ENCODE peak calls at places on chromosomes 16 and 17, in six cellular contexts. H is Karpas-422, A is mesenchymal stem cell, J is breast epithelium, R is PC-9, O is adipocyte. E is an unnamed sample. For H3K9me3, the result is how much of the 10 kb centered on the place peaks cover.

GRCh38 chr17:37502009-37502936 is 12.6 kb downstream of the DUSP14 start:
- DNase-seq in H (no peak), A (no peak), J (no peak), R (no peak), O (no peak), E (no peak)

GRCh38 chr17:28575126-28575795 is 1.4 kb downstream of the ALDOC start:
- DNase-seq in H (no peak), A (no peak), J (no peak), R (no peak), O (no peak), E (no peak)

GRCh38 chr17:63927464-63928171 is 4.5 kb downstream of the CD79B start:
- DNase-seq in H (peak), A (no peak), J (no peak), R (no peak), O (no peak), E (no peak)

GRCh38 chr17:45889579-45889978 is 4.8 kb upstream of the MAPT start:
- DNase-seq in H (no peak), A (no peak), J (no peak), R (no peak), O (no peak), E (no peak)

GRCh38 chr16:58492066-58492465 is 7.9 kb upstream of the NDRG4 start:
- DNase-seq in H (no peak), A (no peak), J (no peak), R (no peak), O (no peak), E (no peak)

GRCh38 chr17:72466606-72467005 is 345.8 kb downstream of the SOX9 start:
- DNase-seq in H (no peak), A (no peak), J (no peak), R (no peak), O (no peak), E (no peak)

GRCh38 chr17:68087851-68088250 is 52.3 kb downstream of the KPNA2 start:
- DNase-seq in H (peak), A (no peak), J (no peak), R (no peak), O (no peak), E (no peak)

GRCh38 chr16:48276102-48276501 is 28.8 kb upstream of the ABCC11 start:
- DNase-seq in H (no peak), A (peak), J (no peak), R (no peak), O (no peak), E (no peak)

GRCh38 chr17:8518346-8518745 is 82.7 kb downstream of the NDEL1 start:
- DNase-seq in H (peak), A (no peak), J (no peak), R (no peak), O (no peak), E (no peak)

GRCh38 chr17:17096438-17097178 is 54.4 kb downstream of the MPRIP start:
- DNase-seq in H (no peak), A (peak), J (no peak), R (peak), O (peak), E (no peak)

GRCh38 chr17:19381361-19381740 is 3.1 kb downstream of the MAPK7 start:
- DNase-seq in H (no peak), A (no peak), J (no peak), R (no peak), O (no peak), E (no peak)

GRCh38 chr16:10895053-10895946 is 18.3 kb downstream of the CIITA start:
- DNase-seq in H (peak), A (peak), J (no peak), R (no peak), O (peak), E (peak)

GRCh38 chr17:61412860-61413653 is 13.4 kb downstream of the TBX2 start:
- DNase-seq in H (no peak), A (no peak), J (peak), R (no peak), O (peak), E (peak)

GRCh38 chr16:78205506-78205905 is 106.1 kb downstream of the WWOX start:
- DNase-seq in H (no peak), A (no peak), J (no peak), R (no peak), O (no peak), E (no peak)

GRCh38 chr17:73635101-73635767 is 9.0 kb downstream of the SDK2 start:
- DNase-seq in H (no peak), A (no peak), J (no peak), R (no peak), O (no peak), E (no peak)

GRCh38 chr17:75087558-75088453 is at the start of gene SLC16A5:
- DNase-seq in H (no peak), A (peak), J (peak), R (peak), O (peak), E (peak)

GRCh38 chr17:79305831-79306687 is 231.4 kb downstream of the ENGASE start:
- DNase-seq in H (no peak), A (no peak), J (no peak), R (no peak), O (no peak), E (no peak)

GRCh38 chr16:8975039-8975438 is 11.3 kb upstream of the USP7 start:
- DNase-seq in H (no peak), A (no peak), J (no peak), R (no peak), O (no peak), E (no peak)

GRCh38 chr17:29807520-29808361 is 122.3 kb downstream of the SSH2 start:
- DNase-seq in H (peak), A (peak), J (no peak), R (no peak), O (peak), E (peak)

GRCh38 chr17:17983776-17984175 is 11.1 kb downstream of the DRC3 start:
- DNase-seq in H (no peak), A (no peak), J (no peak), R (no peak), O (no peak), E (no peak)

GRCh38 chr16:17070882-17071592 is 399.7 kb downstream of the XYLT1 start:
- DNase-seq in H (peak), A (no peak), J (no peak), R (no peak), O (no peak), E (no peak)

GRCh38 chr17:8122923-8123694 is 797 bp downstream of the HES7 start:
- DNase-seq in H (peak), A (peak), J (no peak), R (no peak), O (peak), E (peak)

GRCh38 chr17:63838586-63839184 is 3.8 kb downstream of the SMARCD2 start:
- DNase-seq in H (no peak), A (peak), J (peak), R (peak), O (peak), E (peak)

GRCh38 chr16:23324727-23325126 is 22.6 kb downstream of the SCNN1B start:
- DNase-seq in H (no peak), A (no peak), J (peak), R (peak), O (no peak), E (peak)

GRCh38 chr16:56369202-56369601 is 56.1 kb downstream of the AMFR start:
- DNase-seq in H (no peak), A (no peak), J (no peak), R (no peak), O (no peak), E (no peak)

GRCh38 chr17:238964-239259 is 57.5 kb upstream of the DOC2B start:
- DNase-seq in H (no peak), A (no peak), J (no peak), R (no peak), O (no peak), E (no peak)

GRCh38 chr17:40316571-40317344 is 7.8 kb downstream of the RARA start:
- DNase-seq in H (no peak), A (peak), J (peak), R (peak), O (peak), E (peak)

GRCh38 chr17:81540676-81541027 is 11.5 kb downstream of the FAAP100 start:
- DNase-seq in H (no peak), A (no peak), J (no peak), R (no peak), O (no peak), E (no peak)

GRCh38 chr17:81537856-81538555 is 9.8 kb downstream of the FSCN2 start:
- DNase-seq in H (no peak), A (no peak), J (no peak), R (no peak), O (no peak), E (no peak)

GRCh38 chr17:81538651-81539570 is 10.7 kb downstream of the FSCN2 start:
- DNase-seq in H (no peak), A (no peak), J (no peak), R (no peak), O (no peak), E (no peak)

GRCh38 chr17:81539961-81540675 is 11.9 kb downstream of the FSCN2 start:
- DNase-seq in H (no peak), A (no peak), J (no peak), R (no peak), O (no peak), E (no peak)

DNA sequence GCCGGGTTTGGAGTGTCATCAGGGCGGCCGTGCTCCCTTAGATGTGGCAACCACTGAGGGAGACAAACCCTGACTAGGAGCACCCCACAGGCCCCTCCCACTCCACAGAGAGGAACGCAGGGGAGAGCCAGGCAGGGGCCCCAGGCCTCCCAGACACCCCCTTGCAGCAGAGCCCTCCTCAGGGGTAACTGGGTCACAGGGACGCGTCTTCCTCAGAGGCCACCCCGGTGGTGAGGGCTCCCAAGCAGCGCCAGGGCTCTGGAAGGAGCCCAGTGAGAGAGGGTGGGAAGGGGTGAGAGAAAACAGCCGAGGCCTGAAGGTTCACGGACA is 11.4 kb downstream of the FSCN2 start:
- DNase-seq in H (no peak), A (no peak), J (no peak), R (no peak), O (no peak), E (no peak)
- H3K9me3 ChIP-seq in H (under half), A (under half), J (under half), R (under half), O (under half), E (under half)

GRCh38 chr17:42411321-42411820 is 11.7 kb downstream of the CAVIN1 start:
- DNase-seq in H (no peak), A (no peak), J (no peak), R (no peak), O (no peak), E (peak)
- H3K4me3 ChIP-seq in H (no peak), A (peak), J (no peak), R (no peak), O (peak), E (no peak)

GRCh38 chr17:20925954-20926353 is 116.9 kb downstream of the USP22 start:
- DNase-seq in H (peak), A (no peak), J (no peak), R (no peak), O (no peak), E (no peak)
- H3K9me3 ChIP-seq in H (under half), A (under half), J (under half), R (under half), O (under half), E (under half)

GRCh38 chr16:64478258-64478906 is 643.5 kb downstream of the CDH11 start:
- DNase-seq in H (no peak), A (peak), J (no peak), R (no peak), O (peak), E (peak)

GRCh38 chr16:64475627-64476351 is 646.1 kb downstream of the CDH11 start:
- DNase-seq in H (no peak), A (peak), J (no peak), R (no peak), O (peak), E (no peak)

DNA sequence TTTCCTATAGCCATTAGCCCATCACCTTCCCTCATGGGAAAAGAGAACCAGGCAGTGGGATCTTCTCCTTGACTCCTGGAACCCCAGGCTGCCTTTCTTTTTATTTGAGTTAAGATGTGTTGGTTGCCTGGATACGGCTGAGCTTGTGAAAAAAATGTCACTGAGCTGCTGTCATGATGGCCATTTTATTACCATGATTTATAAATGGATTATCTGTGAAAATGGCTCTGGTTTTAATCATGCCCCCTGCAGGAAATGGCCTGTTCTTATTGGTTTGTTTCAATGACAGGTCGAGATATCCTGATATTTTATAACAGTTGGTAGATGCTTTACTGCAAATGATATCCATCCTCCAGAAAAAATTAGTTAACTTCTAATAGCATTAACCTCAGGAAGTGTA is 640.4 kb downstream of the CDH11 start:
- DNase-seq in H (no peak), A (peak), J (no peak), R (no peak), O (no peak), E (no peak)
- H3K4me3 ChIP-seq in H (no peak), A (no peak), J (no peak), R (no peak), O (no peak), E (no peak)

GRCh38 chr16:35452471-35452870 is 1993.1 kb downstream of the TP53TG3F start:
- DNase-seq in H (no peak), A (no peak), J (no peak), R (no peak), O (no peak), E (no peak)
- H3K9me3 ChIP-seq in H (under half), A (half or more), J (under half), R (under half), O (under half), E (under half)

GRCh38 chr16:53094013-53094630 is 39.3 kb downstream of the CHD9 start:
- DNase-seq in H (no peak), A (no peak), J (peak), R (peak), O (no peak), E (peak)
- H3K4me3 ChIP-seq in H (no peak), A (no peak), J (no peak), R (peak), O (no peak), E (no peak)

DNA sequence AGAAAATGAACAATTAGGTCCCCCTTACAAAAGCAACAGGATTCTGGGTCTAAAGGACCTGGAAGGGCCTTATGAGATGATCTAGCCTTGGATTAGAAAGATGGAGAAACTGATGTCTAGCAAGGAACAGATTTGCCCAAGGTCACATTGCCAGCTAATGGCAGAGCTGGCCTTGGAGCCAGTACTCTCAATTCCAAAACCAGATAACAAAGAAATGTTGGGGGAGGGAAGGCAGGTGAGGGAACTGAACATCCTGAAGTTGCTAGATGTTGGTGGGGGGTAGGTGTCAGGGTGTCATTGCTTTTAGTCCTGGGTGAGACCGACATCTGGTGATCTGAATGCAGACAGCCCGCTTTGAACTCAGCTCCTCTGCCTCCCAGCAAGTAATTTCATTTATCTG is 11.3 kb upstream of the ZNF423 start:
- DNase-seq in H (no peak), A (no peak), J (no peak), R (no peak), O (no peak), E (no peak)
- H3K9me3 ChIP-seq in H (under half), A (under half), J (under half), R (under half), O (under half), E (under half)

GRCh38 chr17:53570731-53571130 is 252.0 kb upstream of the KIF2B start:
- DNase-seq in H (no peak), A (peak), J (no peak), R (no peak), O (no peak), E (no peak)
- H3K4me3 ChIP-seq in H (no peak), A (no peak), J (no peak), R (no peak), O (no peak), E (no peak)

DNA sequence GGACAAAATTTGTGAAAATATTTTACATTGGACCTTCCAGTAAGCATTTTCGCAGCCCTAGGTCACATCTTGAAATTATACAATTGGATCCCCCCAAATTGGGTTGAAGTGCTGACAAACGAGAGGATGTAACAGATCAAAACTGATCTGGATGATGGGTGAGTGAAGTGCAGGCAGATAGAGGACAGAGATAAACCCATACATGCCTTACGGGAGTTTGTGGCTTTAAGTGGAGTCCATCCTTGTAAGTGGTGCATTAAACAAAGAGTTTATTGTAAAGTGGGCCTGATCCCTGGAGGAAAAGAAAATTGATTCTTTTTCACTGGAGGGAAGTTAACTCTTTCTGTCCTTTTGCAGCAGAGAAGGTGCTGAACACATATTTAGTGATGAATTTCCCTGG is 39.1 kb upstream of the KCNJ2 start:
- DNase-seq in H (no peak), A (no peak), J (no peak), R (no peak), O (no peak), E (no peak)
- H3K9me3 ChIP-seq in H (under half), A (under half), J (under half), R (under half), O (under half), E (under half)